ENCODE peak calls at places on chromosome 10, in nine cellular contexts. C is lower lobe of right lung; D is dorsolateral prefrontal cortex; E is neuronal stem cell; M is GM23338; W is CD8-positive, alpha-beta T cell; F is tibial nerve; X is heart right ventricle; O is adrenal gland. R is an unnamed sample. For H3K27me3, the result is how much of the 10 kb centered on the place peaks cover.

GRCh38 chr10:70661623-70662361 is 10.5 kb upstream of the ADAMTS14 start:
- DNase-seq in D (no peak), W (no peak), X (no peak), F (no peak), O (no peak), M (no peak), E (no peak), C (no peak), R (no peak)

GRCh38 chr10:101545898-101546297 is 42.2 kb downstream of the POLL start:
- DNase-seq in M (no peak), X (no peak), D (no peak), F (no peak), C (no peak), W (no peak), E (no peak), O (no peak), R (no peak)

GRCh38 chr10:52297727-52298126 is 16.4 kb upstream of the DKK1 start:
- DNase-seq in C (no peak), O (no peak), F (no peak), X (no peak), W (no peak), E (no peak), M (no peak), D (no peak), R (no peak)

GRCh38 chr10:60853107-60853506 is 74.8 kb downstream of the CDK1 start:
- DNase-seq in M (no peak), F (no peak), O (no peak), W (no peak), X (peak), D (no peak), C (no peak), E (no peak), R (no peak)

GRCh38 chr10:102744374-102745051 is 765 bp downstream of the WBP1L start:
- DNase-seq in W (peak), F (no peak), X (no peak), C (no peak), D (no peak), E (no peak), M (peak), O (peak), R (no peak)

GRCh38 chr10:24952146-24952700 is at the start of gene PRTFDC1:
- DNase-seq in E (peak), F (peak), C (peak), M (peak), O (peak), D (peak), W (peak), X (peak), R (peak)

GRCh38 chr10:123870260-123870659 is 21.3 kb downstream of the CPXM2 start:
- DNase-seq in M (no peak), X (no peak), D (no peak), O (no peak), F (no peak), E (no peak), W (no peak), C (no peak), R (no peak)

GRCh38 chr10:131223422-131223821 is 88.1 kb downstream of the TCERG1L start:
- DNase-seq in X (no peak), C (peak), W (no peak), E (no peak), O (no peak), F (no peak), D (no peak), M (no peak), R (no peak)

GRCh38 chr10:103533827-103534226 is 40.3 kb downstream of the NEURL1 start:
- DNase-seq in C (no peak), E (no peak), M (no peak), O (no peak), F (no peak), W (no peak), X (no peak), D (no peak), R (no peak)

GRCh38 chr10:62594093-62594520 is 210.4 kb upstream of the ADO start:
- DNase-seq in O (peak), D (no peak), C (peak), E (peak), W (peak), M (peak), X (peak), F (peak), R (peak)

GRCh38 chr10:45602836-45603235 is 69.7 kb downstream of the ZFAND4 start:
- DNase-seq in E (no peak), M (no peak), C (no peak), O (no peak), D (no peak), X (no peak), F (no peak), W (no peak), R (no peak)

GRCh38 chr10:33666686-33667480 is 332.4 kb upstream of the NRP1 start:
- DNase-seq in E (no peak), W (no peak), M (no peak), F (no peak), X (no peak), D (no peak), O (no peak), C (no peak), R (no peak)

DNA sequence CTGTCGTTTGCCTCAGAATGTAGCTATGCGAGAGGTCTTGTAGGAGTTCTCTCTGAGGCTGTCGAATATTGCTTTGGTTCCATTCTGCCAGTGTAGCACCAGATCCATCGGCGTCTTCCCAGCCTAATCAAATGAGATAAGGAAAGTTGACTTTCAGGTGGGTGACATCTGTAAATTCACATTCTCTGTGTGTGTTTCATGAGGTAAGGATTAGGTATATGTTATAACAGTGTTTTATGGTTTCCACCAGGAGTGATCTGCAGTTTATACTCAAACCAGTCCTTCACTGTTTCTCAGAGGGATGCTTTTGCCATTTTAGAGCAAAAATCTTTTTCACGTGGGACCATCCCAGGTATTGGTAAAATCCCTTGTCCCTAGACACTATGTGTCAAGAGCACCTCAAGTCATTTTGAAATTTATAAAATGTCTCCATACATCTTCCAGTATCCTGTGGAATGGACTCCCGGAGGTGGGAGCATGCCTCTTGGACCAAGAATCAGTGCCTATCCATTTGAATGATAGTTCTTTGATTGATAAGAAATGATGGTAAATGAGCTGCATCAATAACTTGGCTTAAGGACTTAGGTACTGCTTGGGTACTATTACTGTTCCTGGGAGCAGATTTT is 7.9 kb downstream of the ANKRD1 start:
- DNase-seq in M (no peak), X (no peak), W (no peak), C (no peak), F (no peak), D (no peak), E (no peak), O (no peak), R (no peak)
- H3K27me3 ChIP-seq in M (half or more), X (under half), W (under half), C (under half), F (under half), D (under half), E (under half), O (under half), R (under half)

GRCh38 chr10:13860886-13861285 is 274.1 kb downstream of the PRPF18 start:
- DNase-seq in M (no peak), F (no peak), E (no peak), D (no peak), X (no peak), W (no peak), C (no peak), O (no peak), R (no peak)

GRCh38 chr10:13857465-13857864 is 270.7 kb downstream of the PRPF18 start:
- DNase-seq in D (no peak), C (no peak), O (no peak), W (no peak), M (no peak), E (no peak), F (no peak), X (no peak), R (no peak)

GRCh38 chr10:13862541-13863233 is 275.9 kb downstream of the PRPF18 start:
- DNase-seq in W (no peak), F (no peak), M (no peak), X (no peak), C (no peak), D (no peak), E (no peak), O (no peak), R (no peak)

GRCh38 chr10:13858709-13859108 is 271.9 kb downstream of the PRPF18 start:
- DNase-seq in F (no peak), X (no peak), W (no peak), M (no peak), C (no peak), O (no peak), E (no peak), D (no peak), R (no peak)

DNA sequence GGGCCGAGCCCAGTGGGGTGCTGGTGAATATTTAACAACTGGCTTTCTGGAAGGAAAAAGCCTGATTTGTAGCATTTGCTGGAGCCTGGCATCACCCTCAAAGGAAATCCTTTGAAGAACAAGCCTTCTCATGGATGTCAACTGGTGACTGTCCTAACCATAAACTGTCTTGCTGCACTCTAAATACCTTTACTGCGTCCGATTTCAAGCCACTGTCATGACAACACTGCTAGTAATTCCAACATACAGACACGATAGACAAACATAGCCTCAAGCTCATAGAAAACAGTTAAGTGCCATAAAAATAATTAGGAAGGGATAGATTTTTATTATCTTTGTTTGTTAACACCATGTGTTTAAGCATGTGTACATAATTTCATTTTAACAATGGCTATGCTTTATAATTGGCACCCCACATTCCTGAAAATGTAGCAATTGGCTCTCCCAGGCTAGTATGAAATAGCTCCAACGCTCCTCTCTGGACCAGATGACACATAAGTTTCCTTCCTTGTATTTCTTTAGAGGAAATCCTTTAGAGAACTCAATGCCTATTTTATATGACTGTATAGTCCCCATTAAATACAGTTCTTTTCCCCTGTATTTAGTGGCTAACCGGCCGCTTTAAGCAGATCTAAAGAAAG is 273.3 kb downstream of the PRPF18 start:
- DNase-seq in X (no peak), D (no peak), O (no peak), E (no peak), C (no peak), M (no peak), F (no peak), W (no peak), R (no peak)
- H3K27ac ChIP-seq in X (peak), D (no peak), O (no peak), E (no peak), C (no peak), M (no peak), F (no peak), W (no peak), R (no peak)

DNA sequence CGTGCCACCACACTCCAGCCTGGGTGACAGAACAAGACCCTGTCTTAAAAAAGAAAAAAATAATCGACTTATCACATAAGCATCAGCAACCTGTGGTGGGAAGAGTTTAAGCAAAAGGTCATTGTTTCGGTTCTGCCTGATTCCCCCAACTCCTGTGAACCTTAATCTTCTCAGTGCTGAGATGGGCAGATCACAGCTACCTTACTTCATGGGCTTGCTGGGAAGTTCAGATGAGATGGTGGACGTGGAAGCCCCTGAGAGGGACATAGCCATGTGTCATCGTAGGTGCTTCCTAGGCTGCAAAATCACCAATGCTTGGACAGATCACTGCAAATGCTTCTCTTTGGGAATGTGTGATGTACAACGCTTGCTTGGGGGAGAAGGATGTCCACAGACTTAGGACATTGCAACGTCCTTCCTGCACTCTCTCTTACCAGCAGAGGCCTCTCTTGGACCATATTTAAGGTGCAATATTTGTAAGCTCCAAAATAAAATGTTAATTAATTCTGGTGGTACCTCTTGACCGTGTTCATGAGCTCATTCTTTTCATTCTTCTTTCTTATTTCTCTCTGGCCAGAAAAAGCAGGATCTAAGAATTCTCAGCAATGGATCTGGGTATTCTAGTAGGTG is 8.6 kb downstream of the GJD4 start:
- DNase-seq in C (no peak), W (no peak), E (no peak), X (no peak), D (no peak), M (peak), O (no peak), F (no peak), R (no peak)
- H3K4me3 ChIP-seq in C (no peak), W (no peak), E (no peak), X (no peak), D (no peak), M (no peak), O (no peak), F (no peak), R (no peak)

GRCh38 chr10:98267894-98268693 is at the start of gene LOXL4:
- DNase-seq in W (no peak), F (peak), X (no peak), C (no peak), M (peak), O (no peak), E (peak), D (no peak), R (no peak)

GRCh38 chr10:98267069-98267893 is 713 bp downstream of the LOXL4 start:
- DNase-seq in C (no peak), M (no peak), E (no peak), W (no peak), X (no peak), O (no peak), F (no peak), D (no peak), R (no peak)

GRCh38 chr10:98270026-98270740 is 2.2 kb upstream of the LOXL4 start:
- DNase-seq in D (no peak), X (no peak), F (no peak), E (no peak), W (no peak), O (no peak), M (no peak), C (no peak), R (no peak)

GRCh38 chr10:98269435-98269912 is 1.5 kb upstream of the LOXL4 start:
- DNase-seq in E (no peak), F (peak), O (peak), X (peak), C (peak), M (peak), W (no peak), D (no peak), R (no peak)

GRCh38 chr10:98268694-98269386 is 846 bp upstream of the LOXL4 start:
- DNase-seq in C (no peak), O (peak), M (peak), F (no peak), D (no peak), X (no peak), W (no peak), E (no peak), R (no peak)
- H3K27me3 ChIP-seq in C (under half), O (under half), M (under half), F (under half), D (under half), X (under half), W (under half), E (under half), R (under half)

GRCh38 chr10:29081971-29082699 is 206.7 kb upstream of the LYZL1 start:
- DNase-seq in F (no peak), D (peak), C (no peak), X (peak), W (no peak), M (no peak), O (no peak), E (no peak), R (no peak)
- H3K27ac ChIP-seq in F (no peak), D (peak), C (no peak), X (no peak), W (no peak), M (no peak), O (no peak), E (no peak), R (no peak)

GRCh38 chr10:72545511-72545910 is 80.4 kb downstream of the MICU1 start:
- DNase-seq in E (no peak), X (no peak), D (no peak), C (no peak), F (no peak), M (no peak), W (no peak), O (no peak), R (no peak)
- H3K4me3 ChIP-seq in E (no peak), X (no peak), D (no peak), C (no peak), F (no peak), M (no peak), W (no peak), O (no peak), R (no peak)

GRCh38 chr10:93071674-93072224 is 1.9 kb upstream of the CYP26A1 start:
- DNase-seq in M (peak), O (peak), C (peak), D (no peak), W (no peak), F (no peak), E (no peak), X (no peak), R (no peak)
- H3K27me3 ChIP-seq in M (half or more), O (half or more), C (half or more), D (half or more), W (under half), F (under half), E (half or more), X (half or more), R (under half)

GRCh38 chr10:69486922-69487730 is 35.9 kb downstream of the TSPAN15 start:
- DNase-seq in M (no peak), O (no peak), E (no peak), W (no peak), F (no peak), C (peak), D (peak), X (no peak), R (no peak)
- H3K27ac ChIP-seq in M (no peak), O (no peak), E (no peak), W (no peak), F (no peak), C (no peak), D (peak), X (peak), R (no peak)

GRCh38 chr10:12195603-12196506 is at the start of the genes CDC123 and NUDT5:
- DNase-seq in M (peak), F (peak), D (peak), C (peak), W (peak), O (peak), E (peak), X (peak), R (peak)

GRCh38 chr10:12196531-12197211 is 683 bp downstream of the CDC123 start:
- DNase-seq in C (no peak), O (no peak), E (no peak), F (no peak), M (no peak), X (no peak), W (no peak), D (no peak), R (no peak)

GRCh38 chr10:12195281-12195602 is 449 bp downstream of the NUDT5 start:
- DNase-seq in X (no peak), E (no peak), W (no peak), D (no peak), O (no peak), C (no peak), M (no peak), F (no peak), R (no peak)

GRCh38 chr10:12200850-12201249 is 4.9 kb downstream of the CDC123 start:
- DNase-seq in F (no peak), D (no peak), E (no peak), M (no peak), W (no peak), C (no peak), X (no peak), O (no peak), R (no peak)

GRCh38 chr10:12198156-12198555 is 2.2 kb downstream of the CDC123 start:
- DNase-seq in W (no peak), X (no peak), C (no peak), O (no peak), M (no peak), D (no peak), F (no peak), E (no peak), R (no peak)
- H3K4me3 ChIP-seq in W (no peak), X (no peak), C (no peak), O (no peak), M (no peak), D (no peak), F (no peak), E (no peak), R (peak)

DNA sequence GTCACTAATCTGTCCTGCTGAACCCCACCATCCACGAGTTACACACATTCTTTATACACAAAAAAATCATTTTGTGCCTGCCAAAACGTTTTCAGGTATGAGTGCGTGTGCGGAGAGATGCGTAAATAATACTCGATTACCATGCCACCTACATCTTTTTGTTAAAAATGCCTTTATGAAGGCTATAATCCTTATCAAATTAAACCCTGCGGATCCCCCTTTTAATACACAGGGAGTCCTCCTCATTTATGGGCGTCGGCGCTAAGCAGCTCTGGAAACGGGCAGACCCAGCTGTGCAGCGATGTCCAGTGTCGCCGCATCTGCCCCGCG is 130.2 kb downstream of the SPAG6 start:
- DNase-seq in C (no peak), E (no peak), O (no peak), F (no peak), M (no peak), D (no peak), X (no peak), W (no peak), R (no peak)
- H3K27me3 ChIP-seq in C (half or more), E (under half), O (half or more), F (under half), M (half or more), D (under half), X (half or more), W (under half), R (under half)

R was measured in CD4-positive, CD25-positive, alpha-beta regulatory T cell.